ENCODE peak calls at places on chromosomes 13 and 19, in seven cellular contexts. One of them, this sample, is unnamed.

GRCh38 chr19:58563823-58564222 is 5.4 kb upstream of the UBE2M start:
- DNase-seq in neuronal stem cell: no peak
- DNase-seq in H1: no peak
- DNase-seq in mesenchymal stem cell: no peak
- DNase-seq in mesendoderm: no peak
- DNase-seq in H9: no peak
- DNase-seq in trophoblast cell: no peak
- DNase-seq in this sample: no peak

GRCh38 chr19:51690359-51691121 is 2.6 kb upstream of the SPACA6 start:
- DNase-seq in trophoblast cell: peak
- DNase-seq in mesendoderm: peak
- DNase-seq in mesenchymal stem cell: peak
- DNase-seq in H1: peak
- DNase-seq in neuronal stem cell: peak
- DNase-seq in H9: peak
- DNase-seq in this sample: peak

GRCh38 chr19:38666662-38667448 is 19.4 kb downstream of the ACTN4 start:
- DNase-seq in mesendoderm: peak
- DNase-seq in H1: no peak
- DNase-seq in neuronal stem cell: peak
- DNase-seq in mesenchymal stem cell: peak
- DNase-seq in trophoblast cell: no peak
- DNase-seq in H9: no peak
- DNase-seq in this sample: peak

GRCh38 chr19:43847884-43848283 is 20.8 kb downstream of the ZNF283 start:
- DNase-seq in mesenchymal stem cell: no peak
- DNase-seq in trophoblast cell: no peak
- DNase-seq in neuronal stem cell: no peak
- DNase-seq in H9: no peak
- DNase-seq in H1: no peak
- DNase-seq in mesendoderm: peak
- DNase-seq in this sample: no peak

GRCh38 chr13:95784161-95784880 is 107.4 kb downstream of the DNAJC3 start:
- DNase-seq in H9: no peak
- DNase-seq in neuronal stem cell: no peak
- DNase-seq in H1: no peak
- DNase-seq in mesendoderm: peak
- DNase-seq in trophoblast cell: peak
- DNase-seq in mesenchymal stem cell: peak
- DNase-seq in this sample: peak

GRCh38 chr19:39499082-39499642 is 415 bp downstream of the DLL3 start:
- DNase-seq in H9: peak
- DNase-seq in neuronal stem cell: no peak
- DNase-seq in H1: peak
- DNase-seq in trophoblast cell: no peak
- DNase-seq in mesendoderm: peak
- DNase-seq in mesenchymal stem cell: peak
- DNase-seq in this sample: no peak

GRCh38 chr13:111965466-111966214 is 101.3 kb upstream of the SOX1 start:
- DNase-seq in mesendoderm: no peak
- DNase-seq in trophoblast cell: no peak
- DNase-seq in H9: no peak
- DNase-seq in H1: no peak
- DNase-seq in neuronal stem cell: no peak
- DNase-seq in mesenchymal stem cell: no peak
- DNase-seq in this sample: no peak

GRCh38 chr19:54439174-54439851 is 9.7 kb upstream of the LENG8 start:
- DNase-seq in neuronal stem cell: no peak
- DNase-seq in H1: peak
- DNase-seq in H9: peak
- DNase-seq in trophoblast cell: peak
- DNase-seq in mesenchymal stem cell: peak
- DNase-seq in mesendoderm: peak
- DNase-seq in this sample: no peak

GRCh38 chr19:35116085-35116801 is 620 bp downstream of the FXYD3 start:
- DNase-seq in trophoblast cell: peak
- DNase-seq in mesenchymal stem cell: no peak
- DNase-seq in neuronal stem cell: no peak
- DNase-seq in H9: no peak
- DNase-seq in mesendoderm: no peak
- DNase-seq in H1: no peak
- DNase-seq in this sample: no peak

GRCh38 chr19:3851254-3852176 is 17.3 kb downstream of the ZFR2 start:
- DNase-seq in H1: no peak
- DNase-seq in mesendoderm: no peak
- DNase-seq in neuronal stem cell: no peak
- DNase-seq in mesenchymal stem cell: no peak
- DNase-seq in H9: no peak
- DNase-seq in trophoblast cell: no peak
- DNase-seq in this sample: no peak

GRCh38 chr19:56124578-56124977 is 3.5 kb upstream of the ZNF787 start:
- DNase-seq in H9: no peak
- DNase-seq in mesendoderm: no peak
- DNase-seq in mesenchymal stem cell: no peak
- DNase-seq in trophoblast cell: no peak
- DNase-seq in H1: no peak
- DNase-seq in neuronal stem cell: no peak
- DNase-seq in this sample: no peak

GRCh38 chr19:29519146-29519545 is 6.6 kb upstream of the VSTM2B start:
- DNase-seq in H1: no peak
- DNase-seq in mesenchymal stem cell: no peak
- DNase-seq in mesendoderm: no peak
- DNase-seq in H9: no peak
- DNase-seq in neuronal stem cell: no peak
- DNase-seq in trophoblast cell: no peak
- DNase-seq in this sample: no peak

DNA sequence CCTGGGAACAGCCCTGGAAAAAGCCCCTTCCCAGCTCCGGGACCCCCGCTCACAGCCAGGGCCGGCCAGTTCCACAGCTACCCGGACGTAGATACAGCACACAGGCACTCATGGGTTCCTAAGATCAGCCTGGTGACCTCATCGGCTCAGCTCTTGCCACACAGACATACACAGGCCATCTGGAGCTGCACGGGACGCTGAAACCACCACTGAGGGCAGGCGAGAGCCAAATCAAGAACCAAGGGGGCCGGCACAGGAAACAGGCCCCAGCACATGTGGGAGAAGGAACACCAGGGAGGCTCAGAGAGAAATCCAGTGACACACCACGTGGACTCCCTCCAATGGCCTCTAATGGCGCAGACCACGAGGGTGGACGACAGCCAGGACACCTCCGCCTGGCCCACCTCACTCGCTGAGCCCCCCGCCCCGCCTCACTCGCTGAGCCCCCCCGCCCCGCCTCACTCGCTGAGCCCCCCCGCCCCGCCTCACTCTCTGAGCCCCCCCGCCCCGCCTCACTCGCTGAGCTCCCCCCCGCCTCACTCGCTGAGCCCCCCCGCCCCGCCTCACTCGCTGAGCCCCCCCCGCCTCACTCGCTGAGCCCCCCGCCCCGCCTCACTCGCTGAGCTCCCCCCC is 69.7 kb upstream of the C13orf46 start:
- DNase-seq in mesenchymal stem cell: peak
- DNase-seq in H9: peak
- DNase-seq in neuronal stem cell: peak
- DNase-seq in trophoblast cell: peak
- DNase-seq in H1: no peak
- DNase-seq in mesendoderm: peak
- DNase-seq in this sample: peak
- H3K4ac ChIP-seq in mesenchymal stem cell: no peak
- H3K4ac ChIP-seq in H9: no peak
- H3K4ac ChIP-seq in neuronal stem cell: no peak
- H3K4ac ChIP-seq in trophoblast cell: no peak
- H3K4ac ChIP-seq in H1: no peak
- H3K4ac ChIP-seq in mesendoderm: no peak
- H3K4ac ChIP-seq in this sample: peak

GRCh38 chr19:45780448-45781281 is 1.6 kb downstream of the DMPK start:
- DNase-seq in H9: no peak
- DNase-seq in neuronal stem cell: no peak
- DNase-seq in H1: no peak
- DNase-seq in mesendoderm: no peak
- DNase-seq in trophoblast cell: no peak
- DNase-seq in mesenchymal stem cell: no peak
- DNase-seq in this sample: no peak

GRCh38 chr19:45784096-45784495 is 1.8 kb upstream of the DMPK start:
- DNase-seq in H9: peak
- DNase-seq in neuronal stem cell: no peak
- DNase-seq in mesenchymal stem cell: no peak
- DNase-seq in mesendoderm: no peak
- DNase-seq in H1: no peak
- DNase-seq in trophoblast cell: no peak
- DNase-seq in this sample: no peak

GRCh38 chr19:45781282-45782161 is 768 bp downstream of the DMPK start:
- DNase-seq in mesendoderm: no peak
- DNase-seq in H1: no peak
- DNase-seq in neuronal stem cell: no peak
- DNase-seq in mesenchymal stem cell: no peak
- DNase-seq in trophoblast cell: peak
- DNase-seq in H9: no peak
- DNase-seq in this sample: no peak

GRCh38 chr19:45782820-45783785 is 813 bp upstream of the DMPK start:
- DNase-seq in mesendoderm: no peak
- DNase-seq in H1: no peak
- DNase-seq in mesenchymal stem cell: peak
- DNase-seq in trophoblast cell: peak
- DNase-seq in neuronal stem cell: no peak
- DNase-seq in H9: peak
- DNase-seq in this sample: peak

GRCh38 chr19:45782162-45782623 is at the start of gene DMPK:
- DNase-seq in mesenchymal stem cell: peak
- DNase-seq in H1: no peak
- DNase-seq in trophoblast cell: no peak
- DNase-seq in H9: peak
- DNase-seq in mesendoderm: no peak
- DNase-seq in neuronal stem cell: no peak
- DNase-seq in this sample: no peak
- H3K4ac ChIP-seq in mesenchymal stem cell: peak
- H3K4ac ChIP-seq in H1: no peak
- H3K4ac ChIP-seq in trophoblast cell: no peak
- H3K4ac ChIP-seq in H9: no peak
- H3K4ac ChIP-seq in mesendoderm: no peak
- H3K4ac ChIP-seq in neuronal stem cell: no peak
- H3K4ac ChIP-seq in this sample: peak

GRCh38 chr13:83881917-83882625 is at the start of gene SLITRK1:
- DNase-seq in mesendoderm: peak
- DNase-seq in H1: peak
- DNase-seq in H9: peak
- DNase-seq in trophoblast cell: no peak
- DNase-seq in neuronal stem cell: peak
- DNase-seq in mesenchymal stem cell: peak
- DNase-seq in this sample: peak

GRCh38 chr13:83882626-83882959 is 319 bp upstream of the SLITRK1 start:
- DNase-seq in neuronal stem cell: no peak
- DNase-seq in trophoblast cell: no peak
- DNase-seq in mesendoderm: no peak
- DNase-seq in H9: no peak
- DNase-seq in mesenchymal stem cell: no peak
- DNase-seq in H1: no peak
- DNase-seq in this sample: no peak

GRCh38 chr13:83880275-83881027 is 1.8 kb downstream of the SLITRK1 start:
- DNase-seq in H1: peak
- DNase-seq in neuronal stem cell: no peak
- DNase-seq in mesendoderm: no peak
- DNase-seq in mesenchymal stem cell: no peak
- DNase-seq in H9: peak
- DNase-seq in trophoblast cell: no peak
- DNase-seq in this sample: no peak

GRCh38 chr13:83879431-83880171 is 2.7 kb downstream of the SLITRK1 start:
- DNase-seq in neuronal stem cell: no peak
- DNase-seq in trophoblast cell: no peak
- DNase-seq in mesendoderm: no peak
- DNase-seq in mesenchymal stem cell: no peak
- DNase-seq in H1: peak
- DNase-seq in H9: peak
- DNase-seq in this sample: no peak

DNA sequence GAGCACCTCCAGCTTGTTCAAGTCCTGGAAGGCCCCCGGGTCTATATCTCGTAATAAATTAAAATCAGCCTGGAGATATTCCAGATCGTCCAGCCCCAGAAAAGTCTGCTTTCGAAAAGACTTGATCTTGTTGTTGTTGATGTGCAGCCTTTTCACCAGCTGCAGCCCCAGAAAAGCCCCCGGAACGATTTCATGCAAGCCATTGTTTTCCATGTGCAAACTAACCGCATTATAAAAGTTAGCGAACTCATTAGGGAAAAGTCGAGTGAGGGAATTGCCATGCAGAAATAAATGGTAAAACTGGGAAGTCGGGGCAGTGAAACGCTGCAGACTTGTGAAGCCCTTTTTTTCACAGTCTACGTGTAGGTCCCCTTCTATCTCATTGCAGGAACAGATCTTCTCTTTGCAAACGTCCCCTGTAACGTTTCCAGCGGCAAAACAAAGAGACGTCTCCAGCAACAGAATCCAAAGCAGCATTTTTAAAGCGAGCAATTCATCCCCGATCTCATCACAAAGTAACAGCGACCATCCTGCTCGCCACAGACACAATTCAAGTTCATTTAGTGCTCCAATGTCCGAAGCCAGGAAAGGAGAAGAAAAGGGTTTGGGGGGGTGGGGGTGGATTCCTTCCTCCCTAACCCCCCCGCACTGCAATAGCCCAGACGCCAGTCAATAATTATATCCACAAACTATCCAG is 1.1 kb downstream of the SLITRK1 start:
- DNase-seq in trophoblast cell: no peak
- DNase-seq in mesendoderm: no peak
- DNase-seq in H1: no peak
- DNase-seq in neuronal stem cell: no peak
- DNase-seq in mesenchymal stem cell: no peak
- DNase-seq in H9: no peak
- DNase-seq in this sample: no peak
- H3K4ac ChIP-seq in trophoblast cell: no peak
- H3K4ac ChIP-seq in mesendoderm: no peak
- H3K4ac ChIP-seq in H1: no peak
- H3K4ac ChIP-seq in neuronal stem cell: no peak
- H3K4ac ChIP-seq in mesenchymal stem cell: no peak
- H3K4ac ChIP-seq in H9: no peak
- H3K4ac ChIP-seq in this sample: no peak

DNA sequence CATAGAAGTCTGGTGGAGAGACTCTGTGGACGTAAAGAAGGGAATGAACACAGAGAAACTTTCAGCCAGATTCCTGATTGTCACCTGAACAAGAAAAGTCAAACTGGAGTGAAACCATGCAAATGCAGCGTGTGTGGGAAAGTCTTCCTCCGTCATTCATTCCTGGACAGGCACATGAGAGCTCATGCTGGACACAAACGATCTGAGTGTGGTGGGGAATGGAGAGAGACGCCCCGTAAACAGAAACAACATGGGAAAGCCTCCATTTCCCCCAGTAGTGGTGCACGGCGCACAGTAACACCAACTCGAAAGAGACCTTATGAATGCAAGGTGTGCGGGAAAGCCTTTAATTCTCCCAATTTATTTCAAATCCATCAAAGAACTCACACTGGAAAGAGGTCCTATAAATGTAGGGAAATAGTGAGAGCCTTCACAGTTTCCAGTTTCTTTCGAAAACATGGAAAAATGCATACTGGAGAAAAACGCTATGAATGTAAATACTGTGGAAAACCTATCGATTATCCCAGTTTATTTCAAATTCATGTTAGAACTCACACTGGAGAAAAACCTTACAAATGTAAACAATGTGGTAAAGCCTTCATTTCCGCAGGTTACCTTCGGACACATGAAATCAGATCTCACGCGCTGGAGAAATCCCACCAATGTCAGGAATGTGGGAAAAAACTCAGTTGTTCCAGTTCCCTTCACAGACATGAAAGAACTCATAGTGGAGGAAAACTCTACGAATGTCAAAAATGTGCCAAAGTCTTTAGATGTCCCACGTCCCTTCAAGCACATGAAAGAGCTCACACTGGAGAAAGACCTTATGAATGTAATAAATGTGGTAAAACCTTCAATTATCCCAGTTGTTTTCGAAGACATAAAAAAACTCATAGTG is 10.8 kb downstream of the ZNF101 start:
- DNase-seq in trophoblast cell: peak
- DNase-seq in mesenchymal stem cell: no peak
- DNase-seq in H9: no peak
- DNase-seq in H1: no peak
- DNase-seq in mesendoderm: no peak
- DNase-seq in neuronal stem cell: no peak
- DNase-seq in this sample: no peak
- H3K4ac ChIP-seq in trophoblast cell: no peak
- H3K4ac ChIP-seq in mesenchymal stem cell: no peak
- H3K4ac ChIP-seq in H9: no peak
- H3K4ac ChIP-seq in H1: no peak
- H3K4ac ChIP-seq in mesendoderm: no peak
- H3K4ac ChIP-seq in neuronal stem cell: no peak
- H3K4ac ChIP-seq in this sample: no peak

This sample was measured in IMR-90.